ENCODE peak calls at places on chromosomes 4 and X, in seven cellular contexts. F is IMR-90, K is H9, A is GM23338, E is SK-N-SH, U is A549, I is mammary epithelial cell. R is an unnamed sample.

GRCh38 chr4:99024481-99025275 is 29.2 kb downstream of the METAP1 start:
- DNase-seq in F (no peak), K (no peak), E (no peak), I (peak), U (peak), A (no peak), R (no peak)

GRCh38 chr4:105895324-105895608 is at the start of gene NPNT:
- DNase-seq in I (no peak), U (no peak), F (no peak), E (peak), K (peak), A (peak), R (no peak)

GRCh38 chrX:51148848-51149247 is 183.8 kb upstream of the NUDT10 start:
- DNase-seq in A (peak), K (peak), I (peak), E (no peak), U (peak), F (no peak), R (peak)

GRCh38 chrX:9874483-9874882 is 88.3 kb downstream of the SHROOM2 start:
- DNase-seq in I (no peak), U (no peak), F (peak), K (no peak), E (no peak), A (no peak), R (no peak)

GRCh38 chrX:123481908-123482873 is 250.7 kb downstream of the THOC2 start:
- DNase-seq in K (no peak), I (no peak), U (no peak), A (peak), F (peak), E (no peak), R (no peak)

GRCh38 chr4:74370912-74371311 is 6.0 kb downstream of the EREG start:
- DNase-seq in A (peak), F (peak), U (peak), I (peak), E (peak), K (peak), R (peak)

GRCh38 chrX:106170318-106170717 is 2.2 kb downstream of the PWWP3B start:
- DNase-seq in E (peak), A (peak), F (no peak), I (peak), U (peak), K (no peak), R (no peak)

GRCh38 chr4:182062936-182063335 is 180.3 kb upstream of the TENM3 start:
- DNase-seq in I (peak), U (no peak), A (no peak), E (no peak), K (no peak), F (peak), R (no peak)

GRCh38 chrX:130228871-130229270 is 39.8 kb downstream of the ZNF280C start:
- DNase-seq in A (no peak), U (no peak), K (no peak), I (no peak), E (no peak), F (no peak), R (no peak)

GRCh38 chr4:84971319-84971932 is 4.9 kb upstream of the WDFY3 start:
- DNase-seq in F (peak), U (peak), E (peak), A (peak), I (peak), K (no peak), R (peak)

GRCh38 chrX:16433021-16433420 is 216.9 kb upstream of the S100G start:
- DNase-seq in E (no peak), U (no peak), A (no peak), K (no peak), F (no peak), I (no peak), R (no peak)

GRCh38 chr4:39362827-39363226 is 3.3 kb downstream of the RFC1 start:
- DNase-seq in A (no peak), U (no peak), E (no peak), I (no peak), F (peak), K (no peak), R (no peak)

GRCh38 chr4:121192500-121192899 is 28.4 kb upstream of the TNIP3 start:
- DNase-seq in I (peak), A (peak), F (peak), E (peak), U (peak), K (no peak), R (peak)

GRCh38 chr4:56512166-56512565 is 6.6 kb downstream of the ARL9 start:
- DNase-seq in U (no peak), I (no peak), E (no peak), F (peak), A (no peak), K (no peak), R (no peak)

GRCh38 chr4:7723625-7724024 is 216.0 kb downstream of the AFAP1 start:
- DNase-seq in E (no peak), F (no peak), U (no peak), I (no peak), A (no peak), K (no peak), R (no peak)

GRCh38 chrX:107508925-107509324 is 59.5 kb downstream of the FRMPD3 start:
- DNase-seq in U (no peak), A (peak), E (no peak), I (no peak), K (no peak), F (no peak), R (no peak)

GRCh38 chr4:6655924-6656323 is 15.4 kb downstream of the MRFAP1 start:
- DNase-seq in I (no peak), F (no peak), A (no peak), K (no peak), E (no peak), U (no peak), R (no peak)
- TF ChIP-seq CTCF in I (no peak), F (no peak), A (no peak), K (no peak), E (no peak), U (no peak), R (no peak)

GRCh38 chr4:172996571-172997216 is 171.9 kb upstream of the GALNT7 start:
- DNase-seq in I (peak), A (no peak), U (peak), K (no peak), F (peak), E (no peak), R (no peak)

GRCh38 chr4:172997851-172998250 is 170.8 kb upstream of the GALNT7 start:
- DNase-seq in U (no peak), F (peak), A (no peak), K (no peak), E (no peak), I (peak), R (no peak)

GRCh38 chr4:172998527-172999469 is 169.8 kb upstream of the GALNT7 start:
- DNase-seq in F (peak), E (no peak), K (no peak), I (peak), A (peak), U (peak), R (no peak)

GRCh38 chr4:172995704-172996103 is 172.9 kb upstream of the GALNT7 start:
- DNase-seq in A (no peak), F (no peak), U (no peak), K (no peak), I (no peak), E (no peak), R (no peak)

DNA sequence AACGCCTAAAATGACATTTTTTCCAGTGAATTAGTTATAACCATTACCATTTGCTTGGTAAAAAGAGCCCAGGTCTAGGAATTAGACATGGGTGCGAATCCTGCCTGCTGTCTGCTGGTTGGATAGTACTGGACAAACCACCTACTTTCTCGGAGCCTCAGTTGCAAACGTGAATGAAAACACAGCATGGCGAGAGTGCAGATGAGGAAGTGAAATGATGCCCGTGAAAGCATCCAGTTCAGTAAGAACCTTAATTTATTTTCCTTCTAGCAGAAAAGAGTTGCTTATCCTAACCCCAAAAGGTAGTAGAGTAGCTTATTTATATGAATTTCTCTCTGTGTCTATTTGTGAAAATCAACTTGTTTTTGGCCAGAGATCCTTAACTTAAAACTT is 171.4 kb upstream of the GALNT7 start:
- DNase-seq in U (no peak), E (no peak), F (no peak), K (no peak), I (no peak), A (no peak), R (no peak)
- H3K4me2 ChIP-seq in U (peak), E (no peak), F (no peak), K (no peak), I (no peak), A (no peak), R (no peak)

DNA sequence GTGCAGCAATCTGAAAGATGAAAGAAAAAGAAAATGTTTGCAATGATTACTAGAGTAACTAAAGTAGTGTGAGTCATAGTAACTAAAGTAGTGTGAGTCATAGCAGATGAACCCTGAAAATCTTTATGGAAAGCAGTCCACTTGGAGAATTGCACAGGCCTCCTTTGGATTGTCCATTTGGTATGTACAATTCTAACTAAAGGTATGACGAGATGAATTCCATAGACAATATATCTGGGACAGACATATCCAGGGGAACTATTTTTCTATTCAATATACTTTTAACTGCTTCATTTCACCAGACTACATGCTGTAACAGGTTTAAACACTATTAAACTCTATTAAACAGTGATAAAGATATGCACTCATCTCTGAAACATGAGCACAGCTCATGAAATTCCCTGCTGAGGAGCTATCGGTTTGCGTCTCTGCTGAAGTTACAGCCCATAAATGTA is 798.7 kb downstream of the PCDH7 start:
- DNase-seq in F (peak), U (peak), K (no peak), A (no peak), E (no peak), I (peak), R (no peak)
- H3K27ac ChIP-seq in F (no peak), U (no peak), K (no peak), A (no peak), E (no peak), I (no peak), R (no peak)

GRCh38 chrX:153636716-153637115 is 10.3 kb upstream of the DUSP9 start:
- DNase-seq in F (no peak), K (no peak), A (no peak), U (no peak), E (peak), I (no peak), R (no peak)

GRCh38 chrX:153637121-153638040 is 9.6 kb upstream of the DUSP9 start:
- DNase-seq in E (peak), F (no peak), I (no peak), A (no peak), K (no peak), U (no peak), R (no peak)

GRCh38 chrX:153634832-153635231 is 12.2 kb upstream of the DUSP9 start:
- DNase-seq in U (no peak), A (no peak), K (peak), F (no peak), E (peak), I (no peak), R (no peak)

GRCh38 chrX:153635388-153635787 is 11.6 kb upstream of the DUSP9 start:
- DNase-seq in I (no peak), F (no peak), A (no peak), U (no peak), K (peak), E (peak), R (no peak)

DNA sequence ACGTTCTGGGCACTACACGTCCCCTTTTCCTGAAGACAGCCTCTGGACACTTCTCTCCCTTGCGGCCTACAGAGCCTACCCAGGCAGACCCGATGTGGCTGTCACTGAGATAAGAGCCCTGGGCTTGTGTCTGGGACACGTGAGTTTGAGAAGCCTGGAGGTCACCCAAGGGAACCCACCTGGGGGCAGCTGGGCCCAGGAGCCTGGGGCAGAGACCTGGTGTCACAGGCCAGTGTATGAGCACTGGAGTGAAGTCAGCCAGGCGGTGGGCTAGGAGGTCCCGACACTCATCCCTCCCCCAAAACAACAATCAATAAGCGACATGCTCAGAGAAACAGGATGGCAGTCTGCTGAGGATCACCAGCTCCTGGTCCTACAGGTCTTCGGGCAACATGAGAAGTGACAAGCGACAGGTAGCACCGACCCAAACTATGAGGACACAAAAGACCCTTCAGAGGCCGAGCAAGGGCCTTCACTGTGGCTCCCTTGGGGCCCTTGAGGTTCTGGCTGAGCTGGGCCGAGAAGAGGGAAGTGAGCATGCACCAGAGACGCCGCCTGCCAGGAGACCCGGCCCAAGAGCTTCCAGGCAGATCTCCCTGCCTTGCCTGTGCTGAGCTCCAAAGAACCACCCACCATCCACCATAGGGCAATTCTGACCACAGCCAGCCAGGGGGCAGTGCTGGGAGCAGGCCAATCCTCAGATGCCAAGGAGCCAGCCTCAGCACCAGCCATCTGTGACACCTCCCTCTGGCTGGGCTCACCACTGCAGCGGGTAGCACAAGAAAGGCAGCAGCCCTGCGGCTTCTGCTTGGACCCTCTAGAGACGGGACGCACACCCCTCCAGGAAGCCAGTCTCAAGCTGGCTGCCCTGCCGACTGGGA is 11.0 kb upstream of the DUSP9 start:
- DNase-seq in E (peak), A (peak), U (peak), I (no peak), F (no peak), K (peak), R (peak)
- TF ChIP-seq CTCF in E (peak), A (peak), U (peak), I (peak), F (peak), K (peak), R (peak)

GRCh38 chr4:176610594-176610993 is 182.1 kb downstream of the VEGFC start:
- DNase-seq in E (no peak), K (no peak), U (no peak), A (no peak), F (no peak), I (no peak), R (no peak)
- H3K4me2 ChIP-seq in E (no peak), K (no peak), U (no peak), A (no peak), F (no peak), I (no peak), R (no peak)

GRCh38 chr4:109433281-109434006 is at the start of gene SEC24B:
- DNase-seq in I (peak), A (peak), E (peak), K (peak), U (peak), F (peak), R (peak)

GRCh38 chr4:109434793-109435080 is 1.1 kb downstream of the SEC24B start:
- DNase-seq in F (peak), E (no peak), A (no peak), K (no peak), U (no peak), I (no peak), R (no peak)

GRCh38 chr4:109432676-109433075 is 939 bp upstream of the SEC24B start:
- DNase-seq in K (no peak), E (no peak), A (no peak), I (peak), F (peak), U (peak), R (peak)

GRCh38 chr4:109434007-109434792 is 585 bp downstream of the SEC24B start:
- DNase-seq in F (peak), U (peak), E (peak), K (peak), I (peak), A (peak), R (peak)

GRCh38 chr4:109432203-109432602 is 1.4 kb upstream of the SEC24B start:
- DNase-seq in I (no peak), K (no peak), E (no peak), A (no peak), F (no peak), U (no peak), R (no peak)
- H3K27ac ChIP-seq in I (peak), K (no peak), E (peak), A (no peak), F (no peak), U (no peak), R (no peak)

GRCh38 chrX:132631579-132632232 is 142.9 kb upstream of the MBNL3 start:
- DNase-seq in F (peak), E (peak), K (no peak), U (peak), A (peak), I (peak), R (peak)
- TF ChIP-seq CTCF in F (peak), E (peak), K (peak), U (peak), A (peak), I (peak), R (peak)

GRCh38 chr4:79237836-79238235 is 88.0 kb downstream of the NAA11 start:
- DNase-seq in I (no peak), F (no peak), E (no peak), A (peak), U (no peak), K (no peak), R (no peak)

GRCh38 chr4:79227896-79228295 is 98.0 kb downstream of the NAA11 start:
- DNase-seq in F (no peak), K (no peak), A (no peak), E (no peak), I (no peak), U (no peak), R (no peak)

GRCh38 chr4:79235074-79235473 is 90.8 kb downstream of the NAA11 start:
- DNase-seq in K (no peak), E (no peak), A (no peak), I (no peak), F (no peak), U (no peak), R (no peak)

GRCh38 chr4:79233820-79234219 is 92.0 kb downstream of the NAA11 start:
- DNase-seq in I (no peak), K (no peak), F (no peak), U (no peak), E (no peak), A (no peak), R (no peak)

DNA sequence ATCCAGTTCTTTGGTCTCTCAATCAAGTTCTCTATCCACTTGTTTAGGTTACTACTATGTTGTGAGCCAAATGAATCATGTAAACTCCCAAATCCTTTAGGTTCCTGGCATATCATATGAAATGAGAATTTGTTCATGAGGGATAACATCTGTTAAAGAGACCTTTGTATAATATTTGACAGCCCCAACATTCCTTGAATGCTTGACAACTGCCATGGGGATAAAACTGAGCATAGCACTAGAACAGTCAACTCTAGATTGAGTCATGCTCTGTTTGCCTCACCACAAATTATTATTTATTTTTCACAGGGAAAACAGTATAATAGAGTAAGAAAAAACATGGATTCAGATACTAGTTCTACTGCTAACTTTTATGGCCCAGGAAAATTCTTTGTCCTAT is 93.3 kb downstream of the NAA11 start:
- DNase-seq in E (no peak), A (no peak), F (peak), I (no peak), K (no peak), U (no peak), R (no peak)
- H3K4me2 ChIP-seq in E (no peak), A (no peak), F (no peak), I (no peak), K (no peak), U (no peak), R (no peak)

GRCh38 chrX:2266445-2267349 is 234.1 kb downstream of the DHRSX start:
- DNase-seq in A (no peak), K (no peak), I (no peak), E (no peak), U (no peak), F (no peak), R (no peak)

GRCh38 chrX:2264179-2265030 is 236.4 kb downstream of the DHRSX start:
- DNase-seq in U (no peak), I (no peak), K (no peak), F (no peak), E (no peak), A (no peak), R (peak)

GRCh38 chrX:2267890-2268289 is 232.9 kb downstream of the DHRSX start:
- DNase-seq in F (no peak), K (no peak), I (no peak), E (no peak), U (no peak), A (no peak), R (no peak)

GRCh38 chrX:2262679-2263055 is 238.1 kb downstream of the DHRSX start:
- DNase-seq in A (peak), U (no peak), I (no peak), F (no peak), K (peak), E (no peak), R (no peak)

GRCh38 chrX:2261838-2262678 is 238.7 kb downstream of the DHRSX start:
- DNase-seq in F (peak), K (no peak), U (no peak), E (no peak), A (no peak), I (no peak), R (no peak)
- H3K27ac ChIP-seq in F (no peak), K (no peak), U (no peak), E (no peak), A (peak), I (no peak), R (no peak)

R was measured in OCI-LY7.